ENCODE peak calls at places on chromosomes 3 and 15, in five cellular contexts. One of them, this sample, is unnamed.

GRCh38 chr15:56286213-56286612 is 42.5 kb upstream of the RFX7 start:
- DNase-seq in activated naive CD4-positive, alpha-beta T cell treated with anti-CD3 and anti-CD28 coated beads, Interleukin-2, amount 10 ng/mL, durations not matched to agents 7 days and 5 days: peak; percentile 24
- DNase-seq in retinal pigment epithelial cell: no peak
- DNase-seq in A549: no peak
- DNase-seq in activated CD4-positive, CD25-positive, alpha-beta regulatory T cell: no peak
- DNase-seq in this sample: no peak

GRCh38 chr3:166029507-166029906 is 192.3 kb upstream of the BCHE start:
- DNase-seq in retinal pigment epithelial cell: no peak
- DNase-seq in A549: no peak
- DNase-seq in activated CD4-positive, CD25-positive, alpha-beta regulatory T cell: no peak
- DNase-seq in activated naive CD4-positive, alpha-beta T cell treated with anti-CD3 and anti-CD28 coated beads, Interleukin-2, amount 10 ng/mL, durations not matched to agents 7 days and 5 days: no peak
- DNase-seq in this sample: no peak

GRCh38 chr15:89827821-89828220 is 13.2 kb upstream of the ANPEP start:
- DNase-seq in retinal pigment epithelial cell: no peak
- DNase-seq in activated naive CD4-positive, alpha-beta T cell treated with anti-CD3 and anti-CD28 coated beads, Interleukin-2, amount 10 ng/mL, durations not matched to agents 7 days and 5 days: no peak
- DNase-seq in activated CD4-positive, CD25-positive, alpha-beta regulatory T cell: no peak
- DNase-seq in A549: no peak
- DNase-seq in this sample: no peak

GRCh38 chr3:138043266-138044029 is 33.5 kb downstream of the CLDN18 start:
- DNase-seq in activated CD4-positive, CD25-positive, alpha-beta regulatory T cell: no peak
- DNase-seq in retinal pigment epithelial cell: peak; percentile 44
- DNase-seq in activated naive CD4-positive, alpha-beta T cell treated with anti-CD3 and anti-CD28 coated beads, Interleukin-2, amount 10 ng/mL, durations not matched to agents 7 days and 5 days: no peak
- DNase-seq in A549: no peak
- DNase-seq in this sample: peak; percentile 84

GRCh38 chr3:9976736-9977709 is 9.6 kb downstream of the EMC3 start:
- DNase-seq in retinal pigment epithelial cell: peak; percentile 94
- DNase-seq in activated CD4-positive, CD25-positive, alpha-beta regulatory T cell: no peak
- DNase-seq in A549: peak; percentile 63
- DNase-seq in activated naive CD4-positive, alpha-beta T cell treated with anti-CD3 and anti-CD28 coated beads, Interleukin-2, amount 10 ng/mL, durations not matched to agents 7 days and 5 days: no peak
- DNase-seq in this sample: peak; percentile 91

GRCh38 chr3:160140756-160141155 is 84.5 kb upstream of the C3orf80 start:
- DNase-seq in activated naive CD4-positive, alpha-beta T cell treated with anti-CD3 and anti-CD28 coated beads, Interleukin-2, amount 10 ng/mL, durations not matched to agents 7 days and 5 days: no peak
- DNase-seq in A549: no peak
- DNase-seq in retinal pigment epithelial cell: no peak
- DNase-seq in activated CD4-positive, CD25-positive, alpha-beta regulatory T cell: no peak
- DNase-seq in this sample: no peak

GRCh38 chr15:85504739-85505676 is 124.6 kb downstream of the AKAP13 start:
- DNase-seq in A549: peak; percentile 49
- DNase-seq in activated naive CD4-positive, alpha-beta T cell treated with anti-CD3 and anti-CD28 coated beads, Interleukin-2, amount 10 ng/mL, durations not matched to agents 7 days and 5 days: peak; percentile 63
- DNase-seq in activated CD4-positive, CD25-positive, alpha-beta regulatory T cell: peak; percentile 3
- DNase-seq in retinal pigment epithelial cell: no peak
- DNase-seq in this sample: peak; percentile 40

GRCh38 chr3:136671921-136672320 is 80.3 kb downstream of the STAG1 start:
- DNase-seq in retinal pigment epithelial cell: peak; percentile 23
- DNase-seq in A549: no peak
- DNase-seq in activated naive CD4-positive, alpha-beta T cell treated with anti-CD3 and anti-CD28 coated beads, Interleukin-2, amount 10 ng/mL, durations not matched to agents 7 days and 5 days: no peak
- DNase-seq in activated CD4-positive, CD25-positive, alpha-beta regulatory T cell: no peak
- DNase-seq in this sample: no peak

GRCh38 chr3:185717627-185718330 is 107.1 kb downstream of the IGF2BP2 start:
- DNase-seq in activated CD4-positive, CD25-positive, alpha-beta regulatory T cell: no peak
- DNase-seq in activated naive CD4-positive, alpha-beta T cell treated with anti-CD3 and anti-CD28 coated beads, Interleukin-2, amount 10 ng/mL, durations not matched to agents 7 days and 5 days: no peak
- DNase-seq in retinal pigment epithelial cell: no peak
- DNase-seq in A549: no peak
- DNase-seq in this sample: no peak

GRCh38 chr3:97815149-97815917 is 6.5 kb upstream of the CRYBG3 start:
- DNase-seq in activated naive CD4-positive, alpha-beta T cell treated with anti-CD3 and anti-CD28 coated beads, Interleukin-2, amount 10 ng/mL, durations not matched to agents 7 days and 5 days: peak; percentile 70
- DNase-seq in retinal pigment epithelial cell: no peak
- DNase-seq in A549: no peak
- DNase-seq in activated CD4-positive, CD25-positive, alpha-beta regulatory T cell: no peak
- DNase-seq in this sample: no peak

GRCh38 chr3:82739390-82739789 is 977.9 kb upstream of the GBE1 start:
- DNase-seq in activated CD4-positive, CD25-positive, alpha-beta regulatory T cell: no peak
- DNase-seq in retinal pigment epithelial cell: no peak
- DNase-seq in A549: no peak
- DNase-seq in activated naive CD4-positive, alpha-beta T cell treated with anti-CD3 and anti-CD28 coated beads, Interleukin-2, amount 10 ng/mL, durations not matched to agents 7 days and 5 days: no peak
- DNase-seq in this sample: no peak

GRCh38 chr3:8473990-8474389 is 27.6 kb upstream of the LMCD1 start:
- DNase-seq in activated naive CD4-positive, alpha-beta T cell treated with anti-CD3 and anti-CD28 coated beads, Interleukin-2, amount 10 ng/mL, durations not matched to agents 7 days and 5 days: no peak
- DNase-seq in activated CD4-positive, CD25-positive, alpha-beta regulatory T cell: no peak
- DNase-seq in retinal pigment epithelial cell: no peak
- DNase-seq in A549: no peak
- DNase-seq in this sample: no peak

GRCh38 chr3:58090351-58090750 is 82.1 kb downstream of the FLNB start:
- DNase-seq in A549: no peak
- DNase-seq in retinal pigment epithelial cell: no peak
- DNase-seq in activated naive CD4-positive, alpha-beta T cell treated with anti-CD3 and anti-CD28 coated beads, Interleukin-2, amount 10 ng/mL, durations not matched to agents 7 days and 5 days: no peak
- DNase-seq in activated CD4-positive, CD25-positive, alpha-beta regulatory T cell: no peak
- DNase-seq in this sample: no peak

GRCh38 chr3:100265016-100265415 is 4.2 kb downstream of the TBC1D23 start:
- DNase-seq in retinal pigment epithelial cell: no peak
- DNase-seq in activated CD4-positive, CD25-positive, alpha-beta regulatory T cell: no peak
- DNase-seq in A549: no peak
- DNase-seq in activated naive CD4-positive, alpha-beta T cell treated with anti-CD3 and anti-CD28 coated beads, Interleukin-2, amount 10 ng/mL, durations not matched to agents 7 days and 5 days: no peak
- DNase-seq in this sample: no peak

GRCh38 chr3:55770077-55770476 is 283.0 kb upstream of the WNT5A start:
- DNase-seq in retinal pigment epithelial cell: no peak
- DNase-seq in A549: no peak
- DNase-seq in activated CD4-positive, CD25-positive, alpha-beta regulatory T cell: no peak
- DNase-seq in activated naive CD4-positive, alpha-beta T cell treated with anti-CD3 and anti-CD28 coated beads, Interleukin-2, amount 10 ng/mL, durations not matched to agents 7 days and 5 days: no peak
- DNase-seq in this sample: no peak

GRCh38 chr15:73050561-73051297 is 1.5 kb upstream of the NEO1 start:
- DNase-seq in A549: no peak
- DNase-seq in activated naive CD4-positive, alpha-beta T cell treated with anti-CD3 and anti-CD28 coated beads, Interleukin-2, amount 10 ng/mL, durations not matched to agents 7 days and 5 days: no peak
- DNase-seq in activated CD4-positive, CD25-positive, alpha-beta regulatory T cell: no peak
- DNase-seq in retinal pigment epithelial cell: no peak
- DNase-seq in this sample: no peak

GRCh38 chr3:100709840-100710235 is 544 bp downstream of the TFG start:
- DNase-seq in retinal pigment epithelial cell: no peak
- DNase-seq in activated naive CD4-positive, alpha-beta T cell treated with anti-CD3 and anti-CD28 coated beads, Interleukin-2, amount 10 ng/mL, durations not matched to agents 7 days and 5 days: peak; percentile 61
- DNase-seq in activated CD4-positive, CD25-positive, alpha-beta regulatory T cell: peak; percentile 23
- DNase-seq in A549: peak; percentile 21
- DNase-seq in this sample: peak; percentile 15

GRCh38 chr15:53976844-53977392 is 1.3 kb upstream of the UNC13C start:
- DNase-seq in A549: no peak
- DNase-seq in activated naive CD4-positive, alpha-beta T cell treated with anti-CD3 and anti-CD28 coated beads, Interleukin-2, amount 10 ng/mL, durations not matched to agents 7 days and 5 days: no peak
- DNase-seq in retinal pigment epithelial cell: no peak
- DNase-seq in activated CD4-positive, CD25-positive, alpha-beta regulatory T cell: no peak
- DNase-seq in this sample: no peak

GRCh38 chr3:197003461-197004385 is 25.9 kb downstream of the MELTF start:
- DNase-seq in retinal pigment epithelial cell: no peak
- DNase-seq in A549: no peak
- DNase-seq in activated CD4-positive, CD25-positive, alpha-beta regulatory T cell: no peak
- DNase-seq in activated naive CD4-positive, alpha-beta T cell treated with anti-CD3 and anti-CD28 coated beads, Interleukin-2, amount 10 ng/mL, durations not matched to agents 7 days and 5 days: peak; percentile 52
- DNase-seq in this sample: no peak

GRCh38 chr3:113166719-113167492 is 44.5 kb upstream of the BOC start:
- DNase-seq in A549: no peak
- DNase-seq in activated naive CD4-positive, alpha-beta T cell treated with anti-CD3 and anti-CD28 coated beads, Interleukin-2, amount 10 ng/mL, durations not matched to agents 7 days and 5 days: no peak
- DNase-seq in activated CD4-positive, CD25-positive, alpha-beta regulatory T cell: no peak
- DNase-seq in retinal pigment epithelial cell: peak; percentile 55
- DNase-seq in this sample: no peak

GRCh38 chr3:197083486-197083885 is 53.9 kb upstream of the MELTF start:
- DNase-seq in A549: peak; percentile 2
- DNase-seq in retinal pigment epithelial cell: peak; percentile 4
- DNase-seq in activated naive CD4-positive, alpha-beta T cell treated with anti-CD3 and anti-CD28 coated beads, Interleukin-2, amount 10 ng/mL, durations not matched to agents 7 days and 5 days: no peak
- DNase-seq in activated CD4-positive, CD25-positive, alpha-beta regulatory T cell: no peak
- DNase-seq in this sample: peak; percentile 12

GRCh38 chr3:177256991-177257390 is 59.7 kb upstream of the TBL1XR1 start:
- DNase-seq in activated CD4-positive, CD25-positive, alpha-beta regulatory T cell: no peak
- DNase-seq in activated naive CD4-positive, alpha-beta T cell treated with anti-CD3 and anti-CD28 coated beads, Interleukin-2, amount 10 ng/mL, durations not matched to agents 7 days and 5 days: no peak
- DNase-seq in retinal pigment epithelial cell: no peak
- DNase-seq in A549: no peak
- DNase-seq in this sample: no peak

GRCh38 chr3:50604110-50604621 is 7.4 kb downstream of the CISH start:
- DNase-seq in activated naive CD4-positive, alpha-beta T cell treated with anti-CD3 and anti-CD28 coated beads, Interleukin-2, amount 10 ng/mL, durations not matched to agents 7 days and 5 days: peak; percentile 23
- DNase-seq in retinal pigment epithelial cell: no peak
- DNase-seq in activated CD4-positive, CD25-positive, alpha-beta regulatory T cell: no peak
- DNase-seq in A549: no peak
- DNase-seq in this sample: no peak